ENCODE peak calls at places on chromosomes 16 and 17, in six cellular contexts. One of them, this sample, is unnamed.

GRCh38 chr16:55489956-55490265 is 10.9 kb downstream of the MMP2 start:
- DNase-seq in K562: no peak
- DNase-seq in GM23338: no peak
- DNase-seq in HepG2: no peak
- DNase-seq in H1: no peak
- DNase-seq in GM12878: no peak
- DNase-seq in this sample: no peak

GRCh38 chr16:67190041-67190440 is at the start of gene EXOC3L1:
- DNase-seq in K562: no peak
- DNase-seq in GM23338: peak
- DNase-seq in HepG2: no peak
- DNase-seq in H1: no peak
- DNase-seq in GM12878: no peak
- DNase-seq in this sample: peak

GRCh38 chr17:4229627-4230026 is 34.2 kb downstream of the ANKFY1 start:
- DNase-seq in K562: no peak
- DNase-seq in GM23338: no peak
- DNase-seq in HepG2: no peak
- DNase-seq in H1: no peak
- DNase-seq in GM12878: no peak
- DNase-seq in this sample: no peak

GRCh38 chr16:89534147-89534788 is 26.1 kb downstream of the SPG7 start:
- DNase-seq in K562: no peak
- DNase-seq in GM23338: no peak
- DNase-seq in HepG2: no peak
- DNase-seq in H1: no peak
- DNase-seq in GM12878: no peak
- DNase-seq in this sample: no peak

GRCh38 chr16:775236-775796 is 12.9 kb downstream of the RPUSD1 start:
- DNase-seq in K562: no peak
- DNase-seq in GM23338: no peak
- DNase-seq in HepG2: no peak
- DNase-seq in H1: no peak
- DNase-seq in GM12878: no peak
- DNase-seq in this sample: no peak

GRCh38 chr16:85420501-85421337 is 192.4 kb upstream of the GSE1 start:
- DNase-seq in K562: peak
- DNase-seq in GM23338: peak
- DNase-seq in HepG2: peak
- DNase-seq in H1: peak
- DNase-seq in GM12878: no peak
- DNase-seq in this sample: peak

GRCh38 chr17:80101946-80102706 is 745 bp downstream of the GAA start:
- DNase-seq in K562: peak
- DNase-seq in GM23338: peak
- DNase-seq in HepG2: peak
- DNase-seq in H1: no peak
- DNase-seq in GM12878: no peak
- DNase-seq in this sample: no peak

GRCh38 chr16:12060751-12061150 is 84.2 kb downstream of the SNX29 start:
- DNase-seq in K562: no peak
- DNase-seq in GM23338: no peak
- DNase-seq in HepG2: no peak
- DNase-seq in H1: no peak
- DNase-seq in GM12878: peak
- DNase-seq in this sample: no peak

GRCh38 chr16:60203525-60204124 is 1469.5 kb upstream of the GOT2 start:
- DNase-seq in K562: no peak
- DNase-seq in GM23338: peak
- DNase-seq in HepG2: no peak
- DNase-seq in H1: no peak
- DNase-seq in GM12878: no peak
- DNase-seq in this sample: no peak

GRCh38 chr16:81472391-81472790 is 27.8 kb downstream of the CMIP start:
- DNase-seq in K562: no peak
- DNase-seq in GM23338: no peak
- DNase-seq in HepG2: no peak
- DNase-seq in H1: no peak
- DNase-seq in GM12878: no peak
- DNase-seq in this sample: no peak

GRCh38 chr17:7351665-7352558 is at the start of gene KCTD11:
- DNase-seq in K562: peak
- DNase-seq in GM23338: peak
- DNase-seq in HepG2: peak
- DNase-seq in H1: peak
- DNase-seq in GM12878: no peak
- DNase-seq in this sample: peak

GRCh38 chr17:59160203-59161025 is 4.9 kb downstream of the PRR11 start:
- DNase-seq in K562: no peak
- DNase-seq in GM23338: no peak
- DNase-seq in HepG2: no peak
- DNase-seq in H1: no peak
- DNase-seq in GM12878: no peak
- DNase-seq in this sample: no peak

GRCh38 chr17:3986270-3986938 is 22.2 kb upstream of the ATP2A3 start:
- DNase-seq in K562: no peak
- DNase-seq in GM23338: no peak
- DNase-seq in HepG2: no peak
- DNase-seq in H1: no peak
- DNase-seq in GM12878: no peak
- DNase-seq in this sample: no peak

GRCh38 chr17:82177761-82178498 is 34.7 kb downstream of the CCDC57 start:
- DNase-seq in K562: no peak
- DNase-seq in GM23338: no peak
- DNase-seq in HepG2: no peak
- DNase-seq in H1: no peak
- DNase-seq in GM12878: no peak
- DNase-seq in this sample: no peak

GRCh38 chr16:69761983-69762842 is at the start of gene WWP2:
- DNase-seq in K562: peak
- DNase-seq in GM23338: peak
- DNase-seq in HepG2: peak
- DNase-seq in H1: peak
- DNase-seq in GM12878: peak
- DNase-seq in this sample: peak

GRCh38 chr17:48634446-48635208 is 8.5 kb upstream of the HOXB9 start:
- DNase-seq in K562: no peak
- DNase-seq in GM23338: no peak
- DNase-seq in HepG2: no peak
- DNase-seq in H1: no peak
- DNase-seq in GM12878: no peak
- DNase-seq in this sample: no peak

GRCh38 chr17:73166731-73167581 is 2.1 kb downstream of the SSTR2 start:
- DNase-seq in K562: no peak
- DNase-seq in GM23338: no peak
- DNase-seq in HepG2: no peak
- DNase-seq in H1: no peak
- DNase-seq in GM12878: no peak
- DNase-seq in this sample: no peak

GRCh38 chr16:68284847-68285246 is 20.5 kb downstream of the SLC7A6 start:
- DNase-seq in K562: no peak
- DNase-seq in GM23338: no peak
- DNase-seq in HepG2: no peak
- DNase-seq in H1: no peak
- DNase-seq in GM12878: peak
- DNase-seq in this sample: no peak

GRCh38 chr16:7408700-7409340 is 76.2 kb downstream of the RBFOX1 start:
- DNase-seq in K562: no peak
- DNase-seq in GM23338: no peak
- DNase-seq in HepG2: no peak
- DNase-seq in H1: no peak
- DNase-seq in GM12878: no peak
- DNase-seq in this sample: no peak

GRCh38 chr17:11757796-11758195 is 159.5 kb downstream of the DNAH9 start:
- DNase-seq in K562: no peak
- DNase-seq in GM23338: no peak
- DNase-seq in HepG2: no peak
- DNase-seq in H1: no peak
- DNase-seq in GM12878: no peak
- DNase-seq in this sample: no peak

GRCh38 chr17:73693016-73693545 is 48.8 kb upstream of the SDK2 start:
- DNase-seq in K562: no peak
- DNase-seq in GM23338: no peak
- DNase-seq in HepG2: no peak
- DNase-seq in H1: peak
- DNase-seq in GM12878: no peak
- DNase-seq in this sample: no peak

GRCh38 chr17:1454541-1454940 is 1.5 kb downstream of the CRK start:
- DNase-seq in K562: no peak
- DNase-seq in GM23338: no peak
- DNase-seq in HepG2: no peak
- DNase-seq in H1: no peak
- DNase-seq in GM12878: no peak
- DNase-seq in this sample: no peak
- TF ChIP-seq CREB1 in K562: no peak
- TF ChIP-seq CREB1 in GM23338: no peak
- TF ChIP-seq CREB1 in HepG2: no peak
- TF ChIP-seq CREB1 in H1: no peak
- TF ChIP-seq CREB1 in GM12878: no peak
- TF ChIP-seq CREB1 in this sample: no peak

GRCh38 chr16:49283376-49284049 is 1.9 kb upstream of the CBLN1 start:
- DNase-seq in K562: no peak
- DNase-seq in GM23338: no peak
- DNase-seq in HepG2: no peak
- DNase-seq in H1: no peak
- DNase-seq in GM12878: no peak
- DNase-seq in this sample: no peak

GRCh38 chr16:49281481-49281842 is at the start of gene CBLN1:
- DNase-seq in K562: no peak
- DNase-seq in GM23338: no peak
- DNase-seq in HepG2: no peak
- DNase-seq in H1: no peak
- DNase-seq in GM12878: no peak
- DNase-seq in this sample: no peak

GRCh38 chr16:49282690-49283375 is 1.2 kb upstream of the CBLN1 start:
- DNase-seq in K562: no peak
- DNase-seq in GM23338: peak
- DNase-seq in HepG2: peak
- DNase-seq in H1: peak
- DNase-seq in GM12878: no peak
- DNase-seq in this sample: peak

GRCh38 chr16:49280861-49281331 is 742 bp downstream of the CBLN1 start:
- DNase-seq in K562: no peak
- DNase-seq in GM23338: no peak
- DNase-seq in HepG2: no peak
- DNase-seq in H1: peak
- DNase-seq in GM12878: no peak
- DNase-seq in this sample: no peak

GRCh38 chr16:49281843-49282642 is 405 bp upstream of the CBLN1 start:
- DNase-seq in K562: peak
- DNase-seq in GM23338: peak
- DNase-seq in HepG2: no peak
- DNase-seq in H1: peak
- DNase-seq in GM12878: no peak
- DNase-seq in this sample: peak
- TF ChIP-seq CREB1 in K562: no peak
- TF ChIP-seq CREB1 in GM23338: no peak
- TF ChIP-seq CREB1 in HepG2: no peak
- TF ChIP-seq CREB1 in H1: no peak
- TF ChIP-seq CREB1 in GM12878: no peak
- TF ChIP-seq CREB1 in this sample: no peak

GRCh38 chr17:77555741-77556291 is 402.7 kb upstream of the TNRC6C start:
- DNase-seq in K562: no peak
- DNase-seq in GM23338: no peak
- DNase-seq in HepG2: no peak
- DNase-seq in H1: no peak
- DNase-seq in GM12878: no peak
- DNase-seq in this sample: no peak
- TF ChIP-seq CREB1 in K562: no peak
- TF ChIP-seq CREB1 in GM23338: no peak
- TF ChIP-seq CREB1 in HepG2: no peak
- TF ChIP-seq CREB1 in H1: no peak
- TF ChIP-seq CREB1 in GM12878: no peak
- TF ChIP-seq CREB1 in this sample: no peak

GRCh38 chr17:54270499-54270898 is 447.8 kb downstream of the KIF2B start:
- DNase-seq in K562: no peak
- DNase-seq in GM23338: no peak
- DNase-seq in HepG2: no peak
- DNase-seq in H1: no peak
- DNase-seq in GM12878: no peak
- DNase-seq in this sample: no peak
- TF ChIP-seq CREB1 in K562: no peak
- TF ChIP-seq CREB1 in GM23338: no peak
- TF ChIP-seq CREB1 in HepG2: no peak
- TF ChIP-seq CREB1 in H1: no peak
- TF ChIP-seq CREB1 in GM12878: no peak
- TF ChIP-seq CREB1 in this sample: no peak